ENCODE peak calls at places on chromosome 22, in four cellular contexts. One of them, this sample, is unnamed.

GRCh38 chr22:46827072-46827780 is 64.8 kb downstream of the TBC1D22A start:
- DNase-seq in foreskin fibroblast: no peak
- DNase-seq in adrenal gland: no peak
- DNase-seq in spleen: no peak
- DNase-seq in this sample: no peak

GRCh38 chr22:29719894-29720645 is at the start of gene CABP7:
- DNase-seq in spleen: no peak
- DNase-seq in adrenal gland: no peak
- DNase-seq in foreskin fibroblast: no peak
- DNase-seq in this sample: no peak

GRCh38 chr22:36010090-36010489 is 18.5 kb downstream of the RBFOX2 start:
- DNase-seq in spleen: no peak
- DNase-seq in adrenal gland: no peak
- DNase-seq in foreskin fibroblast: no peak
- DNase-seq in this sample: no peak

GRCh38 chr22:47102648-47103047 is 340.2 kb downstream of the TBC1D22A start:
- DNase-seq in adrenal gland: no peak
- DNase-seq in spleen: no peak
- DNase-seq in foreskin fibroblast: no peak
- DNase-seq in this sample: no peak

GRCh38 chr22:19419464-19420178 is 11.9 kb downstream of the HIRA start:
- DNase-seq in spleen: no peak
- DNase-seq in foreskin fibroblast: no peak
- DNase-seq in adrenal gland: no peak
- DNase-seq in this sample: no peak

GRCh38 chr22:11325767-11326166 is 4202.2 kb upstream of the OR11H1 start:
- DNase-seq in foreskin fibroblast: no peak
- DNase-seq in spleen: no peak
- DNase-seq in adrenal gland: no peak
- DNase-seq in this sample: no peak

GRCh38 chr22:45905924-45906865 is 70.8 kb downstream of the WNT7B start:
- DNase-seq in foreskin fibroblast: peak; percentile 65
- DNase-seq in adrenal gland: no peak
- DNase-seq in spleen: no peak
- DNase-seq in this sample: peak; percentile 81

GRCh38 chr22:47928626-47929025 is 1166.2 kb downstream of the TBC1D22A start:
- DNase-seq in adrenal gland: no peak
- DNase-seq in spleen: no peak
- DNase-seq in foreskin fibroblast: no peak
- DNase-seq in this sample: no peak

GRCh38 chr22:23537421-23537820 is 42.7 kb downstream of the IGLL1 start:
- DNase-seq in adrenal gland: no peak
- DNase-seq in spleen: peak; percentile 47
- DNase-seq in foreskin fibroblast: no peak
- DNase-seq in this sample: no peak

GRCh38 chr22:44567846-44568493 is 69.9 kb upstream of the RTL6 start:
- DNase-seq in foreskin fibroblast: peak; percentile 24
- DNase-seq in adrenal gland: peak; percentile 31
- DNase-seq in spleen: peak; percentile 79
- DNase-seq in this sample: peak; percentile 45

GRCh38 chr22:28882878-28883656 is at the start of gene ZNRF3:
- DNase-seq in foreskin fibroblast: peak; percentile 94
- DNase-seq in adrenal gland: peak; percentile 94
- DNase-seq in spleen: peak; percentile 97
- DNase-seq in this sample: peak; percentile 91

GRCh38 chr22:29216873-29217666 is 11.4 kb downstream of the EMID1 start:
- DNase-seq in adrenal gland: peak; percentile 93
- DNase-seq in foreskin fibroblast: peak; percentile 24
- DNase-seq in spleen: peak; percentile 89
- DNase-seq in this sample: peak; percentile 64

GRCh38 chr22:46727813-46728364 is 10.2 kb downstream of the CERK start:
- DNase-seq in foreskin fibroblast: no peak
- DNase-seq in adrenal gland: no peak
- DNase-seq in spleen: no peak
- DNase-seq in this sample: no peak

DNA sequence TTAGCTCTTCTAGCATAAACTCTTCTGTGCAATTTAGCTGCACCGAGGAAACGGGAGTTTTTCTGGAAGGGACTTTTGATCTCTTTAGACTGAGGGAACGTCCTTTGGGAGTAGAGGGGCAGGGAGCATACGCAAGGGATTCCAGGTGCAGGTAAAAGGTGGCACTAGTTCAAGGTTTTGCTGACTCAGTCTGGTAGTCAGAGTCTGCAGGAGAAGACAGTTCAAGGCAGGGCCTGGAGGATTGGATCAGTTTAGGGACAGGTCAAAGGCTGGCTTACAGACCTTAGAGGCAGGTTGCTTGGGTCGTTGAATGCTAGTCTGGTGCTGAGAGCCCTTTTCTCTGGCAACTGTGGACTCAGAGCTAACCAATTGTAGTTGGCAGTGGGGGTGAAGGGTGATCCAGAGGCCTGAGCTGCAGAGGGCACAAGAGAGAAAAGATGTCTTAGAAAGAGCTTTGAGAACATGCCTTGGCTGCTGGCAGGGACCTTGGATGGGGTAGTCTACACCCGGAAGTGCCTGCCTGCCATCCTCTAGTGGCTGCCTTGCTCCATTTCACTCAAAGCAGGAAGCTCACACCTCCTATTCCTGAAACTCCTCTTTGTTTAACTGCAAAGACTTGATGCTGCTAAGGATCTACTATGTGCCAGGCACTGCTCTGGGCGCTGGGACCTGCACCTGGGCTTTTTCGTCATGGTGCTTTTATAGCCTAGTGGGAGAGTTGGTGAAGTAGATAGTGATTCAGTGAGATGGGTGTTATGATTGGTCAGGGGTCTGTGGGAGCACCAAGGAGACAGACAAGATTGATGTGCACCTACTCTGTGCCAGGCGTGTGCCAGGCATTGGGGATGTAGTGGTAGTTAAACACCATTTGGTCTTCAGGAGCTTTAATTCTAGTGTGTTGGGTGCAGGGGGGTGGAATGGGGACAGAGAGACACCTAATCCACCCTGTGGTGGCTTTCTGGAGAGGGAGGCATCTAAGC is 17.1 kb downstream of the MIAT start:
- DNase-seq in adrenal gland: no peak
- DNase-seq in foreskin fibroblast: no peak
- DNase-seq in spleen: peak; percentile 84
- DNase-seq in this sample: no peak
- H3K4me3 ChIP-seq in adrenal gland: no peak overlapping the region
- H3K4me3 ChIP-seq in foreskin fibroblast: peak overlapping the region; percentile 82
- H3K4me3 ChIP-seq in spleen: peak overlapping the region; percentile 57
- H3K4me3 ChIP-seq in this sample: peak overlapping the region; percentile 96

GRCh38 chr22:31284756-31285155 is 7.5 kb downstream of the PIK3IP1 start:
- DNase-seq in foreskin fibroblast: no peak
- DNase-seq in spleen: no peak
- DNase-seq in adrenal gland: no peak
- DNase-seq in this sample: no peak
- H3K4me3 ChIP-seq in foreskin fibroblast: no peak overlapping the region
- H3K4me3 ChIP-seq in spleen: no peak overlapping the region
- H3K4me3 ChIP-seq in adrenal gland: no peak overlapping the region
- H3K4me3 ChIP-seq in this sample: no peak overlapping the region

DNA sequence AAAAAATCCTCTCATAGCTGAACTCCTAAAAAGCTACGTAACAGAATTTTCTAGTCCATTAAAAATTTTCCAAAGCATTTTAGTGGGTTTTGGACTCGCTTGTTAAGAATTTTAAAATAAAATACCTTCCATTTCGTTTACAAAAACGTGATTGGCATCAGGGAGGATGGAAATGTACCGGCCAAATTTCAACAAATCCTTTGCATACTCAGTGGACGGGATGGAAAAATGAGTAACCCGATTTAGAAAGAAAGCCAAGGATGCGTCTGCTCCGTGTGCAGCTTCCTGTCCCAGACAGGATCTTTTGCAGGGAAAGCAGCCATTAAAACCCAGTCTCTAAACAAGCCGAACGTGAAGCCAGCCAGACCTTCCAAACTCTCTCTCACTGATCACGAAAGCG is 15.6 kb downstream of the TMEM184B start:
- DNase-seq in spleen: no peak
- DNase-seq in adrenal gland: peak; percentile 68
- DNase-seq in foreskin fibroblast: peak; percentile 50
- DNase-seq in this sample: peak; percentile 82
- H3K4me3 ChIP-seq in spleen: no peak overlapping the region
- H3K4me3 ChIP-seq in adrenal gland: no peak overlapping the region
- H3K4me3 ChIP-seq in foreskin fibroblast: peak overlapping the region; percentile 36
- H3K4me3 ChIP-seq in this sample: peak overlapping the region; percentile 50

GRCh38 chr22:21949569-21949918 is 3.1 kb downstream of the PPM1F start:
- DNase-seq in adrenal gland: no peak
- DNase-seq in foreskin fibroblast: no peak
- DNase-seq in spleen: peak; percentile 74
- DNase-seq in this sample: no peak
- H3K4me3 ChIP-seq in adrenal gland: no peak overlapping the region
- H3K4me3 ChIP-seq in foreskin fibroblast: no peak overlapping the region
- H3K4me3 ChIP-seq in spleen: no peak overlapping the region
- H3K4me3 ChIP-seq in this sample: no peak overlapping the region

DNA sequence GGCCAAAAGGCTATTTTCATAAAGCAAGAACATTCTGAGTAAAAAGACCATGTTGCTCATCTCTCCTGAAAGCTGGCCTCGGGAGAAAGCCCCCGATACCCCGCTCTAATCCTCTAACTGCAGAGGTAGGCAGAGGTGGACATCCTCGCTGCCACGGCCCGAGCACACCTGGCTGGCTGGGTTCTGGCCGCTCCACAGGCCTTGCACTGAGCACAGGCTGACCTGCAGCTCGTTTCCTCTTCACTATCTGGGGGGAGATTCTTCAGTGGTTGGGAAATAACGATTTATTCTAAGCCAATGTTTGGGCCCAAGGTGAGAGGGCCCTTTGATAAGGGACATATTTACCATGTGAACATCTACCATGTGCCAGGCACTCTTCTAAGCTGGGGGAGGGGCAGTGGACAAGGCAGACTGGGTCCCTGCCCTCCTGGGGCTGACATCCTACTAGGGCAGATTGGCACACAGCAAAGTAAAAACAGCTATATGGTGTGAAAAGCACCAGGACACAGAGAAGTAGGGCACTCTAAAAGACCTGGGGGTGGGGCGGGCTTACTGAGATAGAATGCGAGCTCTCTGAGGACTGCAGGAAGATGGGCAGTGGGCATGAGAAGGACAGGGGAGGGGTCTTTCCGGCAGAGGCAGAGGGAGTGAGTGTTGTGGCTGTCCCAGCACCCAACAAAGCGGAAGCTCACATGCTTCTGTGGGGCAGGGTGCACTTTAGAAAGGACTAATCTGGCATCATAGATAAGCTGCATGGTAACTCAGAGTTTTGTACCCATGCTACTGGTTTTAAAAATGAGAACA is 65.5 kb upstream of the ARFGAP3 start:
- DNase-seq in foreskin fibroblast: no peak
- DNase-seq in spleen: peak; percentile 76
- DNase-seq in adrenal gland: no peak
- DNase-seq in this sample: no peak
- H3K4me3 ChIP-seq in foreskin fibroblast: no peak overlapping the region
- H3K4me3 ChIP-seq in spleen: no peak overlapping the region
- H3K4me3 ChIP-seq in adrenal gland: no peak overlapping the region
- H3K4me3 ChIP-seq in this sample: no peak overlapping the region

GRCh38 chr22:49848690-49849160 is 4.9 kb upstream of the ZBED4 start:
- DNase-seq in foreskin fibroblast: no peak
- DNase-seq in spleen: peak; percentile 89
- DNase-seq in adrenal gland: no peak
- DNase-seq in this sample: no peak
- H3K4me3 ChIP-seq in foreskin fibroblast: no peak overlapping the region
- H3K4me3 ChIP-seq in spleen: peak overlapping the region; percentile 46
- H3K4me3 ChIP-seq in adrenal gland: no peak overlapping the region
- H3K4me3 ChIP-seq in this sample: no peak overlapping the region

GRCh38 chr22:20430641-20431519 is 6.7 kb downstream of the SCARF2 start:
- DNase-seq in adrenal gland: no peak
- DNase-seq in foreskin fibroblast: peak; percentile 52
- DNase-seq in spleen: peak; percentile 89
- DNase-seq in this sample: peak; percentile 48
- H3K4me3 ChIP-seq in adrenal gland: no peak overlapping the region
- H3K4me3 ChIP-seq in foreskin fibroblast: no peak overlapping the region
- H3K4me3 ChIP-seq in spleen: peak overlapping the region; percentile 69
- H3K4me3 ChIP-seq in this sample: no peak overlapping the region

DNA sequence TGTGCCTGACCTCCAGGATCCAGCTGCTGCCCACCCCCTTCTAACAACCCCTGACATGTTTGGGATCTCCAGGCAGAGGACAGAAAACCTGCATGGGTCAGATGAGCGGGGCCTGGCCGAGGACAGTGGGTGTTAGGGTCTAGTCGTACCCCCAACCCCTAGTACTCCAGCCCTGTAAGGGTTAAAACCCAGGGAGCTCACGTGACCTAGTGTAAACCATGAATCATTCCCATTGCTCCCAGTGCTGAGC is 89.1 kb upstream of the CRYBB3 start:
- DNase-seq in spleen: no peak
- DNase-seq in foreskin fibroblast: no peak
- DNase-seq in adrenal gland: no peak
- DNase-seq in this sample: no peak
- H3K4me3 ChIP-seq in spleen: peak overlapping the region; percentile 52
- H3K4me3 ChIP-seq in foreskin fibroblast: peak overlapping the region; percentile 50
- H3K4me3 ChIP-seq in adrenal gland: no peak overlapping the region
- H3K4me3 ChIP-seq in this sample: no peak overlapping the region

GRCh38 chr22:39243443-39244072 is 1.2 kb downstream of the PDGFB start:
- DNase-seq in spleen: no peak
- DNase-seq in foreskin fibroblast: no peak
- DNase-seq in adrenal gland: no peak
- DNase-seq in this sample: no peak

GRCh38 chr22:39240841-39241631 is 3.7 kb downstream of the PDGFB start:
- DNase-seq in foreskin fibroblast: no peak
- DNase-seq in spleen: no peak
- DNase-seq in adrenal gland: no peak
- DNase-seq in this sample: peak; percentile 15

GRCh38 chr22:39242809-39243442 is 1.9 kb downstream of the PDGFB start:
- DNase-seq in adrenal gland: no peak
- DNase-seq in foreskin fibroblast: no peak
- DNase-seq in spleen: no peak
- DNase-seq in this sample: no peak

GRCh38 chr22:39241632-39242388 is 3.0 kb downstream of the PDGFB start:
- DNase-seq in foreskin fibroblast: no peak
- DNase-seq in adrenal gland: no peak
- DNase-seq in spleen: no peak
- DNase-seq in this sample: no peak

GRCh38 chr22:39242389-39242808 is 2.4 kb downstream of the PDGFB start:
- DNase-seq in spleen: no peak
- DNase-seq in adrenal gland: no peak
- DNase-seq in foreskin fibroblast: no peak
- DNase-seq in this sample: no peak
- H3K4me3 ChIP-seq in spleen: peak overlapping the region; percentile 54
- H3K4me3 ChIP-seq in adrenal gland: peak overlapping the region; percentile 24
- H3K4me3 ChIP-seq in foreskin fibroblast: no peak overlapping the region
- H3K4me3 ChIP-seq in this sample: no peak overlapping the region

DNA sequence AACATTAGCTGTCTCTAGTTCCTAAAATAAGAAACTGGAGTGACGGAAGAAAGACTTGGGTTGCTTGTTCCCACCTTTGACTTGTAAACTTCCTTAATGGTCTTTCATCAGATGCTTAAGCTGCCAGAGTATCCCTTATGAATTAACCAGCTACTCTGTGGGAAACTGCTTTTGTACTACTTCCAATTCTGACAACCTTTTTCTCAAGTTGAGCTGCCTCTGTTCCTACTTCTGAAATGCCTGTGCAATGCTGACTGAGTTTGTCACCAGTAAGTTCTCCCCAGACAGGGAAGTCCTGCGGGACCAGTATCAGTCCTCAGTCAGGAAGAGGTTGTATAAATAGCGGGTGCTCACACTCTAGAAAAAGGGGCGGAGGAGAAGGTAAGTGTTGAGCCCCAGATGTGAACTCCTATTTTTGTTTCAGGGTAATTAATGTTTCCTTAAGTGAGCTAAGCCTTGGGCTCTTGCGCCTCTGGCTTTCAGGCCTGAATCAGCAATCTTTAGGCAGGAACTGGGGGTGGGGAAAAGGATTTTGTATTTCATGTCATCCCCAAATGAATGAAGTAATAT is 67.2 kb downstream of the CECR2 start:
- DNase-seq in foreskin fibroblast: no peak
- DNase-seq in spleen: no peak
- DNase-seq in adrenal gland: no peak
- DNase-seq in this sample: no peak
- H3K4me3 ChIP-seq in foreskin fibroblast: no peak overlapping the region
- H3K4me3 ChIP-seq in spleen: no peak overlapping the region
- H3K4me3 ChIP-seq in adrenal gland: no peak overlapping the region
- H3K4me3 ChIP-seq in this sample: no peak overlapping the region

This sample was measured in AG10803.